ENCODE peak calls at places on chromosomes 1 and 21, in five cellular contexts. K is H54; D is activated CD8-positive, alpha-beta memory T cell treated with anti-CD3 and anti-CD28 coated beads, Interleukin-2, amount 50 U/mL, for 48 hours; U is testis; M is left cardiac atrium. H is an unnamed sample.

GRCh38 chr1:1023700-1024099 is 3.8 kb downstream of the AGRN start:
- DNase-seq in K (no peak), D (no peak), U (no peak), M (no peak), H (no peak)

GRCh38 chr1:58732087-58732486 is 32.2 kb upstream of the MYSM1 start:
- DNase-seq in K (no peak), D (no peak), U (no peak), M (no peak), H (no peak)

GRCh38 chr1:235018161-235018560 is 110.5 kb downstream of the TOMM20 start:
- DNase-seq in K (peak), D (no peak), U (no peak), M (no peak), H (peak)

GRCh38 chr1:245366886-245367285 is 212.1 kb downstream of the KIF26B start:
- DNase-seq in K (no peak), D (no peak), U (no peak), M (no peak), H (no peak)

GRCh38 chr1:229070168-229070567 is 200.7 kb upstream of the RAB4A start:
- DNase-seq in K (peak), D (no peak), U (peak), M (peak), H (peak)

GRCh38 chr1:157961805-157962762 is 31.4 kb upstream of the KIRREL1 start:
- DNase-seq in K (peak), D (no peak), U (no peak), M (no peak), H (peak)

GRCh38 chr1:25356441-25356840 is 18.3 kb downstream of the TMEM50A start:
- DNase-seq in K (no peak), D (no peak), U (no peak), M (no peak), H (no peak)

GRCh38 chr21:32134441-32135159 is 144.2 kb downstream of the MIS18A start:
- DNase-seq in K (no peak), D (no peak), U (no peak), M (no peak), H (no peak)

GRCh38 chr1:31707711-31708110 is 3.9 kb upstream of the COL16A1 start:
- DNase-seq in K (no peak), D (no peak), U (no peak), M (no peak), H (no peak)

GRCh38 chr1:56297948-56298347 is 281.4 kb downstream of the PLPP3 start:
- DNase-seq in K (no peak), D (no peak), U (no peak), M (no peak), H (peak)

GRCh38 chr1:205430631-205431305 is 8.9 kb upstream of the LEMD1 start:
- DNase-seq in K (no peak), D (peak), U (peak), M (peak), H (peak)

GRCh38 chr1:66944330-66945274 is 19.8 kb downstream of the MIER1 start:
- DNase-seq in K (no peak), D (no peak), U (peak), M (peak), H (peak)

GRCh38 chr1:233315718-233316301 is 11.7 kb upstream of the MAP3K21 start:
- DNase-seq in K (no peak), D (no peak), U (peak), M (no peak), H (no peak)

H was measured in hepatocyte.